ENCODE peak calls at places on chromosome 20, in six cellular contexts. Y is Panc1, L is body of pancreas, O is lower lobe of right lung, F is GM23338, D is tibial nerve. K is an unnamed sample. For H3K4me1, the result is how much of the 10 kb centered on the place peaks cover.

GRCh38 chr20:45817652-45818194 is 5.3 kb downstream of the UBE2C start:
- DNase-seq in Y (no peak), O (no peak), L (no peak), F (no peak), D (peak), K (no peak)

GRCh38 chr20:32125511-32125910 is 16.0 kb downstream of the TM9SF4 start:
- DNase-seq in L (no peak), F (peak), D (no peak), Y (no peak), O (no peak), K (no peak)

GRCh38 chr20:13238001-13238653 is 17.1 kb downstream of the ISM1 start:
- DNase-seq in F (no peak), D (no peak), O (no peak), L (no peak), Y (no peak), K (no peak)

GRCh38 chr20:10523438-10523837 is 88.3 kb downstream of the SLX4IP start:
- DNase-seq in F (no peak), Y (no peak), L (no peak), D (no peak), O (no peak), K (no peak)

GRCh38 chr20:53943522-53944291 is 126.7 kb downstream of the BCAS1 start:
- DNase-seq in F (peak), D (no peak), O (no peak), L (no peak), Y (no peak), K (no peak)

GRCh38 chr20:32761831-32762753 is at the start of gene DNMT3B:
- DNase-seq in D (peak), O (peak), L (peak), F (peak), Y (no peak), K (peak)

GRCh38 chr20:46614503-46614902 is 36.8 kb downstream of the SLC13A3 start:
- DNase-seq in O (no peak), Y (no peak), F (no peak), D (no peak), L (no peak), K (no peak)

GRCh38 chr20:10777713-10778112 is 103.9 kb upstream of the JAG1 start:
- DNase-seq in F (no peak), Y (no peak), L (no peak), D (no peak), O (no peak), K (no peak)

GRCh38 chr20:15320941-15321340 is 983.5 kb upstream of the FLRT3 start:
- DNase-seq in F (no peak), D (no peak), L (no peak), O (no peak), Y (no peak), K (no peak)

GRCh38 chr20:35871311-35871771 is 83.0 kb downstream of the SCAND1 start:
- DNase-seq in Y (peak), D (peak), L (no peak), O (no peak), F (no peak), K (no peak)

GRCh38 chr20:9660236-9660868 is 146.0 kb downstream of the LAMP5 start:
- DNase-seq in F (peak), O (no peak), D (no peak), L (no peak), Y (no peak), K (no peak)

GRCh38 chr20:59455392-59456341 is 148.7 kb upstream of the PHACTR3 start:
- DNase-seq in Y (no peak), D (no peak), F (peak), L (peak), O (no peak), K (no peak)

GRCh38 chr20:641516-641913 is 11.5 kb downstream of the SRXN1 start:
- DNase-seq in Y (no peak), F (no peak), D (no peak), O (no peak), L (no peak), K (no peak)

GRCh38 chr20:33910056-33910455 is 83.7 kb upstream of the RALY start:
- DNase-seq in F (no peak), Y (no peak), L (no peak), O (no peak), D (no peak), K (no peak)

GRCh38 chr20:9609892-9610502 is 95.6 kb downstream of the LAMP5 start:
- DNase-seq in O (no peak), Y (peak), L (peak), F (peak), D (peak), K (no peak)

GRCh38 chr20:47220161-47220582 is 136.3 kb downstream of the ZMYND8 start:
- DNase-seq in O (no peak), L (peak), D (no peak), F (peak), Y (no peak), K (no peak)

GRCh38 chr20:6034134-6034969 is 19.5 kb downstream of the LRRN4 start:
- DNase-seq in D (no peak), L (no peak), O (no peak), F (no peak), Y (no peak), K (no peak)

GRCh38 chr20:46657137-46657536 is 5.9 kb upstream of the SLC13A3 start:
- DNase-seq in D (no peak), Y (no peak), O (no peak), F (no peak), L (no peak), K (no peak)

GRCh38 chr20:10313701-10314100 is 95.1 kb downstream of the SNAP25 start:
- DNase-seq in Y (no peak), D (no peak), F (no peak), O (no peak), L (no peak), K (no peak)

GRCh38 chr20:46242390-46242789 is 65.9 kb downstream of the CDH22 start:
- DNase-seq in D (no peak), Y (no peak), F (no peak), L (no peak), O (no peak), K (no peak)

GRCh38 chr20:35093245-35093884 is 758 bp upstream of the TRPC4AP start:
- DNase-seq in D (no peak), O (no peak), F (no peak), Y (peak), L (no peak), K (no peak)

GRCh38 chr20:64238851-64239387 is 16.6 kb upstream of the PCMTD2 start:
- DNase-seq in D (no peak), F (no peak), O (peak), Y (no peak), L (no peak), K (no peak)

GRCh38 chr20:43722153-43722505 is 4.7 kb downstream of the GTSF1L start:
- DNase-seq in D (no peak), L (no peak), O (no peak), Y (no peak), F (no peak), K (no peak)

GRCh38 chr20:50169329-50169823 is 15.9 kb upstream of the PEDS1 start:
- DNase-seq in D (peak), Y (peak), L (peak), F (peak), O (peak), K (no peak)

GRCh38 chr20:33554914-33555420 is 65.1 kb downstream of the CBFA2T2 start:
- DNase-seq in Y (peak), O (no peak), F (peak), D (no peak), L (no peak), K (no peak)

GRCh38 chr20:17995967-17996819 is 27.4 kb downstream of the MGME1 start:
- DNase-seq in O (no peak), Y (no peak), D (peak), L (peak), F (peak), K (no peak)

GRCh38 chr20:5789827-5790226 is 39.6 kb downstream of the SHLD1 start:
- DNase-seq in F (no peak), O (peak), L (no peak), D (no peak), Y (no peak), K (no peak)

GRCh38 chr20:50338479-50339195 is 148.0 kb downstream of the CEBPB start:
- DNase-seq in D (no peak), F (peak), O (no peak), Y (no peak), L (no peak), K (no peak)

GRCh38 chr20:48897298-48898044 is 24.0 kb upstream of the ARFGEF2 start:
- DNase-seq in L (no peak), Y (peak), O (no peak), F (no peak), D (no peak), K (no peak)

GRCh38 chr20:33262658-33263065 is 20.4 kb upstream of the BPIFB1 start:
- DNase-seq in L (peak), Y (peak), D (peak), O (no peak), F (peak), K (no peak)

GRCh38 chr20:49677777-49678758 is 35.6 kb downstream of the B4GALT5 start:
- DNase-seq in F (no peak), D (no peak), L (no peak), O (no peak), Y (no peak), K (no peak)

GRCh38 chr20:54254596-54254995 is 46.7 kb downstream of the PFDN4 start:
- DNase-seq in Y (no peak), D (no peak), L (no peak), O (no peak), F (no peak), K (no peak)

GRCh38 chr20:13687827-13688226 is 49.1 kb upstream of the TASP1 start:
- DNase-seq in L (no peak), D (no peak), F (no peak), Y (no peak), O (no peak), K (no peak)

GRCh38 chr20:44309763-44310663 is 989 bp downstream of the FITM2 start:
- DNase-seq in D (peak), L (no peak), Y (no peak), F (peak), O (no peak), K (no peak)

GRCh38 chr20:60381643-60382400 is 423.6 kb downstream of the CDH26 start:
- DNase-seq in F (no peak), D (no peak), L (no peak), Y (no peak), O (no peak), K (no peak)

GRCh38 chr20:49452011-49452482 is 30.4 kb downstream of the KCNB1 start:
- DNase-seq in Y (no peak), L (no peak), O (no peak), D (no peak), F (no peak), K (no peak)

GRCh38 chr20:37723668-37724067 is 29.8 kb downstream of the CTNNBL1 start:
- DNase-seq in L (no peak), D (no peak), Y (no peak), F (no peak), O (no peak), K (no peak)
- H3K4me1 ChIP-seq in L (under half), D (under half), Y (under half), F (under half), O (under half), K (under half)

GRCh38 chr20:2093883-2094282 is 7.7 kb upstream of the STK35 start:
- DNase-seq in L (no peak), O (no peak), F (no peak), Y (no peak), D (no peak), K (no peak)
- H3K27ac ChIP-seq in L (no peak), O (no peak), F (no peak), Y (no peak), D (no peak), K (no peak)

GRCh38 chr20:21167261-21167660 is 41.4 kb downstream of the KIZ start:
- DNase-seq in O (no peak), F (no peak), L (no peak), Y (no peak), D (no peak), K (no peak)

GRCh38 chr20:21161926-21162325 is 36.0 kb downstream of the KIZ start:
- DNase-seq in O (no peak), Y (no peak), L (no peak), F (no peak), D (no peak), K (no peak)

GRCh38 chr20:21172626-21173025 is 46.7 kb downstream of the KIZ start:
- DNase-seq in L (no peak), Y (no peak), O (no peak), D (no peak), F (no peak), K (no peak)

GRCh38 chr20:21162631-21163030 is 36.7 kb downstream of the KIZ start:
- DNase-seq in O (no peak), F (no peak), Y (no peak), L (no peak), D (no peak), K (no peak)

DNA sequence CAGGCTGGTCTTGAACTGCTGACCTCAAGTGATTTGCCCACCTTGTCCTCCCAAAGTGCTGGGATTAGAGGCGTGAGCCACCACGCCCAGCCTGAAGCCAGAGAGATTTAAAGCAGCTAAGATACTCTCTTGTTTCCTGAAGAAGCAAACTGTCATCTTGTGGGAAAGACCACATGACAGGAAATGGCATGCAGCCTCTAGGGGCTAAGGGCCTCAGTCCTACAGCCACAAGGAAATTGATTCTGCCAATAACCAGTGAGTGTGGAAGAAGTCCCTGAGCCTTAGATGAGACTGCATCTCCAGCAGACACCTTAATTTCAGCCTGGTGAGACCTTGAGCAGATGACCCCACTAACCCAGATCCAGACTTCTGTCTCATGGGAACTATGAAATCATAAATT is 40.9 kb downstream of the KIZ start:
- DNase-seq in L (no peak), F (no peak), O (no peak), D (no peak), Y (no peak), K (no peak)
- TF ChIP-seq CTCF in L (no peak), F (no peak), O (no peak), D (no peak), Y (no peak), K (no peak)

GRCh38 chr20:62132421-62132820 is 10.1 kb downstream of the LSM14B start:
- DNase-seq in O (peak), F (no peak), L (no peak), Y (no peak), D (no peak), K (no peak)

GRCh38 chr20:62131560-62132320 is 9.5 kb downstream of the LSM14B start:
- DNase-seq in Y (no peak), F (no peak), D (no peak), O (no peak), L (no peak), K (no peak)

GRCh38 chr20:62127799-62128198 is 5.5 kb downstream of the LSM14B start:
- DNase-seq in O (no peak), F (no peak), Y (no peak), L (no peak), D (no peak), K (no peak)

GRCh38 chr20:62128499-62128898 is 6.2 kb downstream of the LSM14B start:
- DNase-seq in D (no peak), F (no peak), L (no peak), Y (no peak), O (no peak), K (no peak)

DNA sequence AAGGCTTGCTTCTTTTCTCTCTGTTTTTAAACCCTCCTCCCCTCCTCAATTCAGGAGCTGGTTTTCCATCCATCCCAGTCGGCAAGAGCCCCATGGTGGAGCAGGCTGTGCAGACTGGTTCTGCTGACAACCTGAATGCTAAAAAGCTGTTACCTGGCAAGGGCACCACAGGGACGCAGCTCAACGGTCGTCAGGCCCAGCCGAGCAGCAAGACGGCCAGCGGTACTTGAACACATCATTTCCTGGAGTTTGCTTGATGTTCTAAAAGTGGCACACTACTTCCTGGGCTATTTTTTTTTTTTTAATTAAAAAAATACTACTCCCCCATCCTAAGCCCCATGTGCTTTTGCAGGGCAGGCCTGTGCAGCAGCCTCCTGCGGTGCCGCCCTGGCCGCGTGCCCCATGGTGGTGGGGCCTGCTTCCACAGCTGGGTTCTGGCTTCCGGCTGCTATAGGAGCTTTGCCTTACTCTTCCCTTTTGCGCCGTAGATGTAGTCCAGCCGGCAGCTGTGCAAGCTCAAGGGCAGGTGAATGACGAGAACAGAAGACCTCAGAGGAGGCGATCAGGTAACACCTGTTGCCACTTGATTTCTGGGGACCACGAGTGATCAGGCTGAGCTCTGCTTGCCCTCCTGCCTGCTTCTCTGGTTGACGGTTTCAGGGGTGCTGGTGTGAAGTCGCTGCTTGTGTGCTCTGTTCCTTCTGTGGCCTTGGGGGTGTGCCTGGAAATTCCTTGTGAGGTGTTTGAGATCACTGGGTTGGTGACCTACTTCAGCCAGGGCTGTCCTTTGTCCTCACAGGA is 7.7 kb downstream of the LSM14B start:
- DNase-seq in Y (no peak), L (no peak), D (no peak), O (no peak), F (no peak), K (no peak)
- H3K4me1 ChIP-seq in Y (under half), L (under half), D (under half), O (under half), F (under half), K (under half)

K was measured in ascending aorta.